ENCODE peak calls at places on chromosomes 13 and 19, in five cellular contexts. Q is thoracic aorta, X is lung, J is ascending aorta, P is Peyer's patch. G is an unnamed sample. For H3K4me1, the result is how much of the 10 kb centered on the place peaks cover.

GRCh38 chr13:23322353-23323336 is 110.9 kb downstream of the SACS start:
- DNase-seq in P (no peak), Q (no peak), J (no peak), X (no peak), G (no peak)

GRCh38 chr19:40360020-40360686 is 11.7 kb downstream of the PLD3 start:
- DNase-seq in J (no peak), X (no peak), Q (no peak), P (no peak), G (no peak)

GRCh38 chr19:49217382-49217781 is 59.8 kb downstream of the TRPM4 start:
- DNase-seq in X (no peak), P (no peak), J (no peak), Q (no peak), G (no peak)

GRCh38 chr13:100266026-100266425 is 177.1 kb downstream of the PCCA start:
- DNase-seq in Q (no peak), P (no peak), X (no peak), J (no peak), G (no peak)

GRCh38 chr19:49952906-49953305 is 8.1 kb downstream of the SIGLEC11 start:
- DNase-seq in J (no peak), X (no peak), P (no peak), Q (no peak), G (no peak)

GRCh38 chr13:95032114-95032513 is 269.1 kb downstream of the ABCC4 start:
- DNase-seq in P (no peak), Q (no peak), X (no peak), J (no peak), G (no peak)

GRCh38 chr19:4088065-4088679 is 21.5 kb upstream of the ZBTB7A start:
- DNase-seq in Q (no peak), X (no peak), J (no peak), P (no peak), G (no peak)

GRCh38 chr19:41649827-41650226 is 23.0 kb upstream of the CEACAM4 start:
- DNase-seq in P (no peak), J (no peak), Q (no peak), X (no peak), G (no peak)

GRCh38 chr19:4811328-4812131 is 20.0 kb downstream of the TICAM1 start:
- DNase-seq in Q (peak), X (peak), J (peak), P (peak), G (peak)

GRCh38 chr19:2246801-2247361 is 2.2 kb upstream of the AMH start:
- DNase-seq in Q (no peak), P (no peak), J (no peak), X (no peak), G (peak)

GRCh38 chr19:33621811-33622504 is at the start of gene CHST8:
- DNase-seq in X (no peak), J (no peak), Q (no peak), P (no peak), G (no peak)

GRCh38 chr13:72384879-72385278 is 342.6 kb downstream of the MZT1 start:
- DNase-seq in X (no peak), P (no peak), J (no peak), Q (no peak), G (peak)

GRCh38 chr19:46718157-46718933 is 1.4 kb upstream of the PRKD2 start:
- DNase-seq in P (peak), X (no peak), Q (no peak), J (no peak), G (peak)

GRCh38 chr19:35846038-35846668 is 6.2 kb downstream of the NPHS1 start:
- DNase-seq in J (no peak), X (no peak), Q (no peak), P (no peak), G (peak)

GRCh38 chr13:77980592-77980991 is 62.0 kb upstream of the EDNRB start:
- DNase-seq in J (no peak), P (no peak), Q (no peak), X (no peak), G (no peak)

GRCh38 chr19:55269299-55269698 is 10.5 kb upstream of the PPP6R1 start:
- DNase-seq in Q (no peak), P (no peak), X (no peak), J (no peak), G (no peak)

GRCh38 chr13:64680739-64681138 is 2549.4 kb downstream of the PCDH9 start:
- DNase-seq in Q (no peak), P (no peak), J (no peak), X (no peak), G (no peak)

GRCh38 chr13:98311200-98311548 is 134.1 kb upstream of the RNF113B start:
- DNase-seq in J (no peak), P (no peak), X (no peak), Q (no peak), G (no peak)

GRCh38 chr19:48445606-48446481 is at the start of gene GRWD1:
- DNase-seq in P (peak), Q (peak), J (peak), X (peak), G (peak)

GRCh38 chr13:19957320-19958118 is 1.0 kb upstream of the ZMYM2 start:
- DNase-seq in J (peak), X (peak), Q (peak), P (peak), G (peak)

GRCh38 chr19:51501594-51502263 is at the start of gene SIGLEC12:
- DNase-seq in Q (no peak), X (peak), J (no peak), P (peak), G (peak)

GRCh38 chr19:35585844-35586243 is at the start of gene PMIS2:
- DNase-seq in X (no peak), Q (no peak), J (no peak), P (no peak), G (no peak)

GRCh38 chr19:55077106-55077505 is 1.4 kb downstream of the EPS8L1 start:
- DNase-seq in P (no peak), Q (no peak), J (no peak), X (no peak), G (no peak)

GRCh38 chr13:82214341-82214740 is 1667.9 kb downstream of the SLITRK1 start:
- DNase-seq in P (no peak), J (no peak), Q (no peak), X (no peak), G (no peak)

GRCh38 chr19:3538965-3539742 is at the start of gene TEKTIP1:
- DNase-seq in J (no peak), Q (no peak), X (no peak), P (no peak), G (no peak)

GRCh38 chr19:45729774-45730388 is 815 bp downstream of the FBXO46 start:
- DNase-seq in P (no peak), X (no peak), Q (no peak), J (no peak), G (no peak)

GRCh38 chr13:36673838-36674326 is at the start of gene SERTM1:
- DNase-seq in P (no peak), Q (no peak), J (no peak), X (no peak), G (no peak)

GRCh38 chr19:34996978-34997640 is 3.0 kb upstream of the GRAMD1A start:
- DNase-seq in P (no peak), J (no peak), Q (no peak), X (no peak), G (no peak)

GRCh38 chr13:106034201-106034600 is 501.3 kb downstream of the EFNB2 start:
- DNase-seq in J (no peak), X (no peak), P (no peak), Q (no peak), G (no peak)

GRCh38 chr19:46351241-46352041 is 4.6 kb downstream of the PPP5C start:
- DNase-seq in Q (peak), X (peak), P (peak), J (no peak), G (peak)

GRCh38 chr19:34904846-34905527 is 21.7 kb upstream of the ZNF30 start:
- DNase-seq in Q (no peak), J (no peak), X (no peak), P (no peak), G (no peak)

DNA sequence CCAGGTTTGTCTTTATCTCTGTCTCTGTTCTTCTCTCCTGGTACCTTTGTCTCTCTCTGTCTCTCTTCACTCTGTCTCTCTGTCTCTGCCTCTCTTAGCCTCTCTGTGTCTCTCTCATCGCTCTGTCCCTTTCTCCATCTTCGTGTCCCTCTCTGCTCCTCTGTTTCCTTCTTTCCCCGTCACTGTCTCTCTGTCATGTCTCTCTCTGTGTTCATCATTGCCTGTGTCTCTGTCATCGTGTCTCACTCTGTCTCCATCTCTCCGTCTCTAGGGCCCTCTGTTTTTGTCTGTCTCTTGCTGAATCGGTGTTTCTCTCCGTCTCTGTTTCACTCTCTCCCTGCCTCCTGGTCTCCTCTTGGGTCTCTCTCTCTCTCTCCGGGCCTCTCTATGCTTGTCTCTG is 2.9 kb upstream of the KCNN4 start:
- DNase-seq in Q (no peak), P (no peak), X (no peak), J (no peak), G (no peak)
- H3K4me1 ChIP-seq in Q (under half), P (under half), X (under half), J (under half), G (under half)

GRCh38 chr13:41780736-41781708 is 179.9 kb downstream of the VWA8 start:
- DNase-seq in Q (no peak), J (no peak), P (no peak), X (no peak), G (peak)
- H3K27ac ChIP-seq in Q (no peak), J (no peak), P (no peak), X (peak), G (peak)

GRCh38 chr13:39052944-39053343 is 14.7 kb downstream of the NHLRC3 start:
- DNase-seq in Q (no peak), J (no peak), X (no peak), P (no peak), G (no peak)
- TF ChIP-seq CTCF in Q (no peak), J (no peak), X (no peak), P (no peak), G (no peak)

GRCh38 chr13:21055511-21056045 is 5.8 kb downstream of the LATS2 start:
- DNase-seq in Q (no peak), X (no peak), P (no peak), J (no peak), G (no peak)

GRCh38 chr13:21053231-21053630 is 8.2 kb downstream of the LATS2 start:
- DNase-seq in J (no peak), P (peak), X (no peak), Q (no peak), G (no peak)

GRCh38 chr13:21055016-21055415 is 6.4 kb downstream of the LATS2 start:
- DNase-seq in J (no peak), X (no peak), Q (no peak), P (no peak), G (no peak)

GRCh38 chr13:21051675-21052074 is 9.7 kb downstream of the LATS2 start:
- DNase-seq in Q (no peak), X (no peak), P (peak), J (no peak), G (no peak)

GRCh38 chr13:21054313-21054712 is 7.1 kb downstream of the LATS2 start:
- DNase-seq in Q (no peak), J (no peak), X (no peak), P (no peak), G (no peak)
- H3K4me1 ChIP-seq in Q (half or more), J (under half), X (under half), P (under half), G (under half)

DNA sequence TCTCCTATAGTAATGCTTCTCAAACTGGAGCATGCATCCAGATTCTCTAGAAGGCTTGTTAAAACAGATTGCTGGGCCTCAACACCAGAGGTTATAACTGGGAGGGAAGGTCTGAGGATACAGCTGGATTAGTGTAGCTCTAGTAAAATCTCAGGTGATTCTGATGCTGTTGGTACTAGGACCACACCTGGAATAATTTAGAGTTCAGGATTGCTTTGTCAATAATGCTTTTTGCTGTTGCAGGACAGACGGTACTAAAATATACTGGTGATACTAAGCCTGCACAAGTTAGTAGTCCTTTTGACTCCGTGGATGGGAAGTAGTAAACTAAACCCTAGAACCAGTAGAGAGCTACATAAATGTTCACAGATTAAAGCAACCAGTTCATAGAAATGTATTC is 258.1 kb upstream of the STARD13 start:
- DNase-seq in X (no peak), J (no peak), Q (no peak), P (no peak), G (no peak)
- H3K27ac ChIP-seq in X (peak), J (peak), Q (peak), P (peak), G (peak)

DNA sequence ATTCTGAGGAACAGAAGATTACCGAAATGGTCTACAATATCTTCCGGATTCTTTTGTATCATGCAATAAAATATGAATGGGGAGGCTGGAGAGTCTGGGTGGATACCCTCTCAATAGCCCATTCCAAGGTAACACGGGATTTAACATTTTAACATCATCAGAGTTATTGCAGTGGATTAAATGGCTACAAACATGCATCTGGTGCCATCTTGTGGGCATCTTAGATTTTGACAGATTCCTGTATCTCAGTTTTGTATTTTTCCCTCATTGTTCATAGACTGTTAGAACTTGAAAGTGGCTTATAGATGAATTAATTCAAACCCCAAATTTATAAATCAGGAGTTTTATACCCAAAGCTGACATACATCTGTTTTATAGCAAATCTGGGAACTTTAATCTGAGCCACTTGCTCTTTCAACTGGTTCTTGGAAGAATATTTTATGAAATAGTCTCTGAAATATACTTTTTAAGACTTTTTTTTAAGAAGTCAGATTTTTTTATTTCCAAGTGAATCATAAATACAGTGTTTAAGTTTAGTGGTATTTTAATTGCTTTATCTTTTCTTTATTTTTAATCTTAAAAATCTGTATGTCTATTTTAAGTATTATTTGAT is 215.2 kb downstream of the NBEA start:
- DNase-seq in J (no peak), Q (no peak), X (peak), P (peak), G (peak)
- TF ChIP-seq CTCF in J (peak), Q (peak), X (peak), P (peak), G (peak)

GRCh38 chr19:18158471-18158870 is 5.5 kb downstream of the PIK3R2 start:
- DNase-seq in X (no peak), Q (no peak), J (no peak), P (no peak), G (no peak)
- H3K4me1 ChIP-seq in X (under half), Q (under half), J (under half), P (under half), G (half or more)

DNA sequence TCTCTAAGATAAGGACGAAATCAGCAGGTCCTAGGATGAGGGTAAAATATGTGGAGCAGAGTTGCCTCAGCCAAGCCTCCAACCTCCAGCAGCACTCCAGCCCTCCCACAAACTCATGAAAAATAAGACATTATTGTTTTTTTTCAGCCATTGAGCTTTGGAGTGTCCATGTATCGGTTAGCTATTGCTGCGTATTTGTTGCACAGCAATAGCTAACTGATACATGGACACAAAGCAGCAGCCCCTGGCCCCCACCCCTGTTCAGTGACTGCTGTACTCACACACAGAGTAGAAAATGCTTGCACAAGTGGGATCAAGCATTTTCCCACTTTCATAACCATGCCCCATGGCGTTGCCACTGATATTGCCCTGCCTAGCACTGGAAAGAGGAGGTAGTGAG is 19.1 kb upstream of the URI1 start:
- DNase-seq in J (no peak), P (no peak), X (no peak), Q (no peak), G (no peak)
- H3K27ac ChIP-seq in J (no peak), P (no peak), X (no peak), Q (no peak), G (no peak)

G was measured in body of pancreas.